ENCODE peak calls at places on chromosomes 6 and 20, in five cellular contexts. K is heart left ventricle; R is activated CD8-positive, alpha-beta T cell treated with anti-CD3 and anti-CD28 coated beads for 36 hours; T is osteocyte; H is tibial artery. A is an unnamed sample.

GRCh38 chr6:158027590-158028285 is 46.1 kb downstream of the SYNJ2 start:
- DNase-seq in K (no peak), R (no peak), T (no peak), H (peak; percentile 67), A (no peak)

GRCh38 chr6:16136536-16137450 is 7.9 kb downstream of the MYLIP start:
- DNase-seq in K (peak; percentile 47), R (peak; percentile 71), T (no peak), H (no peak), A (no peak)

GRCh38 chr6:138795809-138796469 is at the start of gene ECT2L:
- DNase-seq in K (peak; percentile 91), R (no peak), T (peak; percentile 85), H (peak; percentile 80), A (peak; percentile 76)

GRCh38 chr6:167467793-167468431 is 143.0 kb downstream of the TTLL2 start:
- DNase-seq in K (no peak), R (no peak), T (peak; percentile 63), H (no peak), A (no peak)

GRCh38 chr6:32110632-32111031 is 1.5 kb upstream of the TNXB start:
- DNase-seq in K (peak; percentile 58), R (no peak), T (no peak), H (peak; percentile 70), A (no peak)

GRCh38 chr20:10427060-10427692 is 6.8 kb downstream of the MKKS start:
- DNase-seq in K (no peak), R (peak; percentile 66), T (no peak), H (no peak), A (no peak)

GRCh38 chr20:10784337-10785183 is 110.8 kb upstream of the JAG1 start:
- DNase-seq in K (no peak), R (no peak), T (no peak), H (no peak), A (no peak)

GRCh38 chr6:157230971-157231370 is 92.3 kb downstream of the TMEM242 start:
- DNase-seq in K (no peak), R (no peak), T (no peak), H (peak; percentile 63), A (no peak)

GRCh38 chr20:33675127-33675954 is 1.1 kb upstream of the NECAB3 start:
- DNase-seq in K (no peak), R (no peak), T (no peak), H (peak; percentile 93), A (no peak)

GRCh38 chr6:167100241-167100674 is 22.6 kb upstream of the CCR6 start:
- DNase-seq in K (no peak), R (no peak), T (no peak), H (no peak), A (no peak)

GRCh38 chr6:28208180-28208659 is 16.9 kb upstream of the ZSCAN9 start:
- DNase-seq in K (no peak), R (no peak), T (no peak), H (no peak), A (no peak)

GRCh38 chr6:143441680-143442359 is 8.7 kb downstream of the ADAT2 start:
- DNase-seq in K (no peak), R (peak; percentile 32), T (no peak), H (no peak), A (no peak)

GRCh38 chr20:63691711-63692435 is 4.6 kb upstream of the TNFRSF6B start:
- DNase-seq in K (no peak), R (no peak), T (no peak), H (peak; percentile 66), A (no peak)

GRCh38 chr6:147651249-147652063 is 143.0 kb downstream of the SAMD5 start:
- DNase-seq in K (peak; percentile 35), R (no peak), T (no peak), H (no peak), A (no peak)

GRCh38 chr20:45346851-45347250 is 1.4 kb downstream of the SDC4 start:
- DNase-seq in K (no peak), R (no peak), T (no peak), H (peak; percentile 35), A (no peak)

GRCh38 chr6:1362643-1363042 is 26.7 kb upstream of the FOXF2 start:
- DNase-seq in K (no peak), R (no peak), T (no peak), H (no peak), A (no peak)

GRCh38 chr6:42783876-42784738 is 2.3 kb downstream of the BICRAL start:
- DNase-seq in K (no peak), R (no peak), T (no peak), H (no peak), A (no peak)

GRCh38 chr6:148999921-149000589 is 253.2 kb downstream of the UST start:
- DNase-seq in K (peak; percentile 84), R (peak; percentile 4), T (no peak), H (peak; percentile 90), A (no peak)

GRCh38 chr20:56371977-56372376 is 13.2 kb downstream of the FAM210B start:
- DNase-seq in K (no peak), R (no peak), T (peak; percentile 36), H (no peak), A (no peak)

GRCh38 chr6:1086446-1086845 is 225.5 kb upstream of the FOXQ1 start:
- DNase-seq in K (no peak), R (no peak), T (no peak), H (no peak), A (no peak)

GRCh38 chr20:10605547-10606195 is 68.1 kb downstream of the JAG1 start:
- DNase-seq in K (no peak), R (no peak), T (no peak), H (no peak), A (no peak)

GRCh38 chr6:126170875-126171489 is 168.9 kb upstream of the CENPW start:
- DNase-seq in K (no peak), R (peak; percentile 39), T (no peak), H (no peak), A (no peak)

GRCh38 chr20:58209652-58210397 is 18.6 kb downstream of the ANKRD60 start:
- DNase-seq in K (peak; percentile 77), R (peak; percentile 90), T (peak; percentile 94), H (peak; percentile 86), A (peak; percentile 92)

GRCh38 chr6:86936834-86937218 is 502 bp upstream of the HTR1E start:
- DNase-seq in K (no peak), R (no peak), T (no peak), H (no peak), A (peak; percentile 71)

GRCh38 chr6:86938814-86939213 is 1.5 kb downstream of the HTR1E start:
- DNase-seq in K (no peak), R (no peak), T (no peak), H (no peak), A (no peak)

GRCh38 chr6:86934365-86934764 is 3.0 kb upstream of the HTR1E start:
- DNase-seq in K (no peak), R (no peak), T (no peak), H (no peak), A (no peak)

GRCh38 chr6:86942761-86943526 is 5.6 kb downstream of the HTR1E start:
- DNase-seq in K (no peak), R (no peak), T (no peak), H (no peak), A (no peak)

GRCh38 chr6:86937219-86938079 is at the start of gene HTR1E:
- DNase-seq in K (peak; percentile 23), R (peak; percentile 35), T (no peak), H (no peak), A (peak; percentile 68)
- TF ChIP-seq CTCF in K (no peak), R (no peak), T (peak; percentile 55), H (peak; percentile 18), A (peak; percentile 89)

DNA sequence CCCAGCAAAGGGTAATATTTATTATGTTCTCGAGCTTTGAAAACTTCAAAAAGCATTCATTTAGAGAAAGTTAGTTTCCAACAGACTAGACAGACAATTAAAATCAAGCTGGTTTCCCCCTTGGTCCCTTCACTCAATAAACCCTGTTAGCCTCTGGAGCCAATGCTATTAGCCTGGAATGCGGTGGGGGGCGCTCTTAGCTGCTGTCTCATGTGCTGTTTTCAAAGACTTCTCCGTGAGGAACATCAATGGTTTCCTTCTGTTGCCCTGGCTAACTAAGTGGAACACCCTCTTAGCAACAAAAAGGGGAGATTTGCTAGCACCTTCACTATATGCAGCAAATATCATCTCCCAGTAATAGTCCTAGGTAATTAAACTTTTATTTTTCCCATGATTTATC is 86.4 kb downstream of the LY86 start:
- DNase-seq in K (no peak), R (no peak), T (no peak), H (no peak), A (no peak)
- TF ChIP-seq CTCF in K (no peak), R (no peak), T (peak; percentile 39), H (no peak), A (peak; percentile 50)

GRCh38 chr6:79230149-79230548 is 4.3 kb downstream of the HMGN3 start:
- DNase-seq in K (no peak), R (no peak), T (no peak), H (no peak), A (no peak)

GRCh38 chr6:79232696-79233462 is 1.6 kb downstream of the HMGN3 start:
- DNase-seq in K (no peak), R (no peak), T (no peak), H (no peak), A (no peak)

GRCh38 chr6:79231101-79231500 is 3.4 kb downstream of the HMGN3 start:
- DNase-seq in K (no peak), R (no peak), T (no peak), H (no peak), A (no peak)

GRCh38 chr6:79233611-79234149 is 802 bp downstream of the HMGN3 start:
- DNase-seq in K (peak; percentile 96), R (peak; percentile 82), T (peak; percentile 94), H (peak; percentile 95), A (peak; percentile 86)

DNA sequence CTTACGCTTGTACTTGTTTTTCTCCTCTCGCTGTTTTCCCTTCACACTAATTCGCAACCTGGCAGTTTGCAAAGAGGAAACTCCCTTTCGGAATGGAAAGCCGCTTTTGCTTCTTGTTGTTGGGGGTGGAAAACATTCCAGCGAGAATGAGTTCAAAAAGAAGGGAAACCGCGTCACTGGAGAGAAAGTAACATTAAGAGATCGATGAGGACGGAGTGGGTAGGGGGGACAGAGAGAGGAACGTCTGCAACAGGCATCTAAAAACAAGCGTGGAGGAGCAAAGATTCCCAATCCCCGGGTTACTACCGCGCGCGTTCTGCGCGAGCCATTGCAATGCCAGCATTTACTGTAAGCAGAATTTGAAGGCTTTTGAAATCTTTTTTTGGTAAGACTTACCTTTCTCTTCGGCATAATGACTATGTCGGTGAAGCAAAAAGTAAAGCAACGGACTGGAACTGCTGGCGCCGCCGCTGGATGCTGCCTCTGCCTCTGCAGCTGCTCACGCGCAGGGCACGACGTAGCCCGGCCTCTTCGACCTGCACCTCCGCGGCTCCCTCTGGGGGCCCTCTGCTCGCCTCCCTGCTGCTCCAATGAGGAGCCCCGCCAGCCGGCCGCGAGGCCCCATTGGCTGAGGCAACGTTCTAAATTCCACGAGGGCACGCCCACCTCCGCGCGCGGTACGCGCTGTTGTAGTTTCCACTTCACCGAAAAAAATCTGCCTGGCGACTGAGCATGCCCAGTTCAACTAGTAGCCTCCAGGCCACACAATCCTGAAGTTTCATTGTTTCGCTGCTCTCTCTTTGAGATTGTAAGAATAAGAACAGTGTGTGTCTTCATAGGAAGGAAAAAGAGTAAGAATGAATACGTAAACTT is at the start of gene HMGN3:
- DNase-seq in K (peak; percentile 98), R (peak; percentile 97), T (peak; percentile 98), H (peak; percentile 98), A (peak; percentile 96)
- TF ChIP-seq CTCF in K (no peak), R (no peak), T (no peak), H (peak; percentile 11), A (no peak)

DNA sequence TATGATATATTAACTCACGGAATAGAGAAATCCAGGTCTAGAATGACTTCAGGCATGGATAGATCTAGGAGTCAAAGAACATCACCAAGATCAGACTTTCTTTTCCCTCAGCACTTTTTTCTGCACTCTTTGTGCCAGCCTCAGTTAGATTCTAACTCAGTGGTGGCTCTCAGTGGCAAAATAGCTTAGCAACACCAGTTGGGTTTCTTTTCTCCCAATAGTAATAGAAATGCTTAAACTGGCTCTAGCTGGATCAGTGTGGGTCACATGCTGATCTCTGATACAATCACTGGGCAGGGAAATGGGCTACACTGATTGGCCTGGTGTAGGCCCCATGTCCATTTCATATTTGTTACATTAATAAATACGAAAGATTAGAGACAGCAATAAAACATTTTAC is 44.2 kb upstream of the ARFGEF2 start:
- DNase-seq in K (no peak), R (no peak), T (no peak), H (no peak), A (no peak)
- TF ChIP-seq CTCF in K (no peak), R (no peak), T (no peak), H (peak; percentile 51), A (no peak)